ENCODE peak calls at places on chromosomes 6 and 20, in four cellular contexts. J is ovary, I is HAP-1, Y is left ventricle myocardium superior. H is an unnamed sample.

GRCh38 chr20:49561256-49561655 is 6.7 kb downstream of the PTGIS start:
- DNase-seq in J (peak; percentile 26), I (no peak), Y (no peak), H (no peak)

GRCh38 chr6:5541751-5542432 is 280.6 kb downstream of the FARS2 start:
- DNase-seq in J (no peak), I (no peak), Y (no peak), H (peak; percentile 90)

GRCh38 chr6:293185-294174 is 1.2 kb downstream of the DUSP22 start:
- DNase-seq in J (peak; percentile 53), I (peak; percentile 58), Y (peak; percentile 53), H (peak; percentile 14)

GRCh38 chr20:8930691-8931090 is 138.2 kb upstream of the PLCB4 start:
- DNase-seq in J (no peak), I (no peak), Y (no peak), H (no peak)

GRCh38 chr6:41466437-41466990 is 79.7 kb upstream of the FOXP4 start:
- DNase-seq in J (no peak), I (no peak), Y (no peak), H (no peak)

GRCh38 chr6:91659881-91660280 is 1073.0 kb upstream of the MAP3K7 start:
- DNase-seq in J (no peak), I (no peak), Y (no peak), H (no peak)

GRCh38 chr6:25963426-25964123 is 973 bp downstream of the TRIM38 start:
- DNase-seq in J (no peak), I (peak; percentile 7), Y (no peak), H (peak; percentile 7)

GRCh38 chr6:53929340-53930120 is 134.7 kb downstream of the LRRC1 start:
- DNase-seq in J (no peak), I (no peak), Y (no peak), H (no peak)

GRCh38 chr6:107819217-107819616 is 4.9 kb downstream of the SCML4 start:
- DNase-seq in J (no peak), I (no peak), Y (no peak), H (no peak)

GRCh38 chr20:58622671-58623578 is 28.2 kb upstream of the STX16 start:
- DNase-seq in J (no peak), I (no peak), Y (no peak), H (peak; percentile 74)

GRCh38 chr6:139751179-139751578 is 376.7 kb upstream of the CITED2 start:
- DNase-seq in J (no peak), I (no peak), Y (no peak), H (no peak)

GRCh38 chr20:25863536-25864325 is 167.1 kb upstream of the ZNF337 start:
- DNase-seq in J (no peak), I (no peak), Y (no peak), H (peak; percentile 3)

GRCh38 chr20:4068708-4069107 is 53.4 kb upstream of the RNF24 start:
- DNase-seq in J (no peak), I (no peak), Y (no peak), H (no peak)